ENCODE peak calls at places on chromosomes 6 and 20, in eight cellular contexts. L is neural crest cell; O is CD4-positive, CD25-positive, alpha-beta regulatory T cell; Q is H9; W is amygdala; U is HCEC 1CT; G is iris pigment epithelial cell; I is nephron progenitor cell. B is an unnamed sample.

GRCh38 chr6:136037885-136038460 is 186.5 kb downstream of the PDE7B start:
- DNase-seq in O (no peak), G (peak; percentile 60), U (peak; percentile 34), W (no peak), Q (peak; percentile 30), I (peak; percentile 3), L (no peak), B (no peak)

GRCh38 chr20:50536333-50536732 is 26.1 kb downstream of the PTPN1 start:
- DNase-seq in G (no peak), W (no peak), U (no peak), L (no peak), I (no peak), Q (no peak), O (no peak), B (no peak)

GRCh38 chr20:3887870-3888614 is 1.1 kb upstream of the PANK2 start:
- DNase-seq in L (no peak), Q (no peak), O (no peak), G (no peak), W (no peak), U (peak; percentile 37), I (no peak), B (no peak)

GRCh38 chr6:15945593-15946159 is 183.2 kb upstream of the MYLIP start:
- DNase-seq in L (no peak), G (peak; percentile 70), I (no peak), O (no peak), Q (no peak), U (no peak), W (no peak), B (no peak)

GRCh38 chr20:34475979-34476736 is 40.1 kb upstream of the DYNLRB1 start:
- DNase-seq in U (peak; percentile 23), Q (peak; percentile 45), I (peak; percentile 4), W (peak; percentile 25), G (no peak), L (no peak), O (peak; percentile 13), B (no peak)

GRCh38 chr6:19024737-19025136 is 637.6 kb downstream of the RNF144B start:
- DNase-seq in O (no peak), G (peak; percentile 42), U (no peak), I (peak; percentile 28), Q (peak; percentile 61), W (no peak), L (peak; percentile 28), B (no peak)

GRCh38 chr6:106446287-106446885 is 85.9 kb downstream of the CRYBG1 start:
- DNase-seq in O (peak; percentile 52), U (peak; percentile 42), G (no peak), L (no peak), I (no peak), Q (no peak), W (no peak), B (no peak)

GRCh38 chr20:53794529-53795115 is 201.0 kb upstream of the ZNF217 start:
- DNase-seq in U (no peak), L (no peak), Q (no peak), G (no peak), W (no peak), O (no peak), I (no peak), B (no peak)

GRCh38 chr20:56187791-56188190 is 60.7 kb upstream of the MC3R start:
- DNase-seq in W (no peak), L (no peak), U (no peak), O (no peak), Q (peak; percentile 50), I (no peak), G (no peak), B (no peak)

GRCh38 chr6:80182291-80182690 is 75.8 kb downstream of the BCKDHB start:
- DNase-seq in U (peak; percentile 83), Q (no peak), L (no peak), G (peak; percentile 60), I (no peak), O (no peak), W (no peak), B (no peak)

GRCh38 chr6:12233693-12234551 is 56.2 kb upstream of the EDN1 start:
- DNase-seq in Q (peak; percentile 39), O (peak; percentile 73), L (peak; percentile 12), W (peak; percentile 20), I (no peak), G (peak; percentile 87), U (peak; percentile 97), B (no peak)

GRCh38 chr20:19785886-19786285 is 27.8 kb downstream of the RIN2 start:
- DNase-seq in O (no peak), L (no peak), W (no peak), I (no peak), U (no peak), Q (no peak), G (peak; percentile 29), B (no peak)

GRCh38 chr6:141103246-141103645 is 1029.5 kb upstream of the GJE1 start:
- DNase-seq in G (peak; percentile 51), O (no peak), Q (no peak), W (no peak), U (peak; percentile 69), I (no peak), L (no peak), B (no peak)

GRCh38 chr6:89148016-89148750 is 2.3 kb downstream of the PM20D2 start:
- DNase-seq in W (no peak), O (no peak), L (no peak), Q (no peak), I (no peak), G (no peak), U (peak; percentile 14), B (no peak)

GRCh38 chr6:42523158-42523814 is 40.5 kb upstream of the UBR2 start:
- DNase-seq in W (no peak), G (peak; percentile 41), L (no peak), O (no peak), Q (no peak), U (no peak), I (no peak), B (no peak)

GRCh38 chr6:154301086-154301625 is 55.4 kb downstream of the IPCEF1 start:
- DNase-seq in U (no peak), W (no peak), I (no peak), G (peak; percentile 18), Q (no peak), O (no peak), L (no peak), B (no peak)

GRCh38 chr6:14026831-14027539 is 90.6 kb upstream of the CD83 start:
- DNase-seq in G (no peak), U (no peak), Q (no peak), W (no peak), L (no peak), I (no peak), O (no peak), B (no peak)

GRCh38 chr20:10350188-10350842 is 83.7 kb downstream of the MKKS start:
- DNase-seq in I (no peak), O (no peak), G (no peak), W (no peak), L (no peak), U (no peak), Q (no peak), B (no peak)

GRCh38 chr6:11122380-11122779 is 10.9 kb upstream of the ERVFRD-1 start:
- DNase-seq in I (no peak), G (no peak), U (no peak), W (no peak), Q (no peak), L (no peak), O (no peak), B (no peak)

GRCh38 chr20:56393133-56393472 is 658 bp downstream of the CSTF1 start:
- DNase-seq in Q (no peak), L (no peak), W (no peak), G (peak; percentile 15), I (no peak), U (no peak), O (peak; percentile 59), B (no peak)

GRCh38 chr6:166419268-166419667 is 36.5 kb upstream of the MPC1 start:
- DNase-seq in G (peak; percentile 74), L (no peak), U (no peak), Q (no peak), I (no peak), O (peak; percentile 48), W (no peak), B (no peak)

GRCh38 chr6:108667984-108668383 is 107.3 kb downstream of the FOXO3 start:
- DNase-seq in W (no peak), O (no peak), U (no peak), L (no peak), G (peak; percentile 82), Q (no peak), I (no peak), B (no peak)